ENCODE peak calls at places on chromosomes 3 and 15, in eight cellular contexts. K, F, M, B, W, R, I and L are unnamed samples.

GRCh38 chr3:130546920-130547679 is 30.1 kb downstream of the COL6A6 start:
- DNase-seq in B (no peak), K (no peak), F (no peak), M (no peak), R (no peak), W (no peak), I (no peak), L (no peak)

GRCh38 chr3:58291671-58292338 is 14.2 kb upstream of the RPP14 start:
- DNase-seq in B (no peak), M (no peak), F (no peak), W (no peak), I (no peak), R (no peak), K (no peak), L (no peak)

GRCh38 chr3:171187706-171188290 is 161.3 kb upstream of the SLC2A2 start:
- DNase-seq in M (peak), K (no peak), W (no peak), B (peak), I (peak), R (peak), F (peak), L (no peak)

GRCh38 chr3:14118400-14119165 is 6.1 kb downstream of the CHCHD4 start:
- DNase-seq in M (peak), R (no peak), K (no peak), W (no peak), B (no peak), I (peak), F (no peak), L (no peak)

GRCh38 chr3:126493731-126494130 is 18.0 kb upstream of the ZXDC start:
- DNase-seq in M (no peak), I (no peak), W (no peak), R (peak), F (no peak), B (peak), K (no peak), L (no peak)

GRCh38 chr15:67068724-67069400 is 3.5 kb downstream of the SMAD3 start:
- DNase-seq in K (no peak), F (no peak), I (peak), M (no peak), W (no peak), B (no peak), R (peak), L (no peak)

GRCh38 chr15:97600190-97600589 is 360.3 kb upstream of the ARRDC4 start:
- DNase-seq in F (no peak), B (no peak), K (no peak), W (no peak), R (no peak), I (no peak), M (no peak), L (no peak)

GRCh38 chr3:39849992-39850706 is 40.7 kb downstream of the MYRIP start:
- DNase-seq in R (peak), F (peak), K (no peak), I (no peak), B (peak), M (no peak), W (no peak), L (no peak)

GRCh38 chr3:72265250-72265649 is 480.3 kb upstream of the PROK2 start:
- DNase-seq in M (no peak), K (no peak), W (no peak), I (peak), B (peak), R (peak), F (no peak), L (no peak)

GRCh38 chr3:36894924-36895323 is 49.9 kb downstream of the TRANK1 start:
- DNase-seq in R (no peak), M (no peak), I (no peak), F (no peak), K (no peak), W (no peak), B (no peak), L (no peak)

GRCh38 chr15:68207176-68207935 is 2.2 kb upstream of the CALML4 start:
- DNase-seq in F (no peak), R (no peak), W (no peak), M (peak), B (no peak), I (no peak), K (no peak), L (no peak)

GRCh38 chr15:55282284-55282833 is 7.3 kb downstream of the RAB27A start:
- DNase-seq in M (no peak), W (no peak), B (no peak), I (peak), K (no peak), R (peak), F (peak), L (peak)

GRCh38 chr15:89998141-89998661 is 2.9 kb upstream of the ZNF710 start:
- DNase-seq in B (no peak), M (peak), R (peak), F (peak), I (peak), K (no peak), W (peak), L (peak)

GRCh38 chr3:127095774-127096173 is 97.2 kb upstream of the PRR23E start:
- DNase-seq in R (no peak), B (no peak), I (no peak), K (no peak), F (no peak), M (no peak), W (no peak), L (no peak)

GRCh38 chr3:22886394-22886793 is 316.7 kb upstream of the UBE2E2 start:
- DNase-seq in M (no peak), W (no peak), R (no peak), B (no peak), K (no peak), F (no peak), I (no peak), L (no peak)

GRCh38 chr15:98909968-98910885 is 97.4 kb downstream of the PGPEP1L start:
- DNase-seq in R (no peak), I (no peak), K (no peak), M (no peak), W (no peak), F (no peak), B (no peak), L (no peak)

GRCh38 chr3:139668332-139668731 is 9.4 kb downstream of the NMNAT3 start:
- DNase-seq in K (no peak), B (no peak), I (no peak), M (no peak), W (no peak), F (no peak), R (no peak), L (no peak)

GRCh38 chr15:42650208-42651066 is 75.0 kb downstream of the STARD9 start:
- DNase-seq in F (peak), W (peak), M (peak), R (peak), B (peak), I (peak), K (peak), L (peak)

GRCh38 chr15:32828507-32829186 is 110.8 kb downstream of the GREM1 start:
- DNase-seq in R (peak), B (no peak), W (no peak), F (no peak), M (no peak), I (peak), K (peak), L (no peak)

GRCh38 chr3:178048768-178049167 is 487.5 kb upstream of the KCNMB2 start:
- DNase-seq in I (no peak), M (no peak), K (no peak), W (no peak), B (no peak), F (no peak), R (no peak), L (no peak)